ENCODE peak calls at places on chromosomes 3 and 15, in six cellular contexts. One of them, this sample, is unnamed.

GRCh38 chr15:25176616-25176923 is 221.8 kb downstream of the SNRPN start:
- DNase-seq in pancreas: peak
- DNase-seq in PC-3: no peak
- DNase-seq in HFF-Myc: no peak
- DNase-seq in GM12865: no peak
- DNase-seq in GM20000: no peak
- DNase-seq in this sample: no peak

GRCh38 chr3:159855599-159856495 is 132.8 kb upstream of the IL12A start:
- DNase-seq in pancreas: no peak
- DNase-seq in PC-3: peak
- DNase-seq in HFF-Myc: peak
- DNase-seq in GM12865: no peak
- DNase-seq in GM20000: no peak
- DNase-seq in this sample: no peak

GRCh38 chr3:177037241-177037640 is 160.0 kb downstream of the TBL1XR1 start:
- DNase-seq in pancreas: no peak
- DNase-seq in PC-3: no peak
- DNase-seq in HFF-Myc: no peak
- DNase-seq in GM12865: no peak
- DNase-seq in GM20000: no peak
- DNase-seq in this sample: peak

GRCh38 chr3:47036145-47036544 is 56.7 kb downstream of the NBEAL2 start:
- DNase-seq in pancreas: no peak
- DNase-seq in PC-3: no peak
- DNase-seq in HFF-Myc: no peak
- DNase-seq in GM12865: no peak
- DNase-seq in GM20000: no peak
- DNase-seq in this sample: no peak

GRCh38 chr3:94226058-94226457 is 163.2 kb downstream of the NSUN3 start:
- DNase-seq in pancreas: no peak
- DNase-seq in PC-3: peak
- DNase-seq in HFF-Myc: no peak
- DNase-seq in GM12865: no peak
- DNase-seq in GM20000: no peak
- DNase-seq in this sample: no peak

GRCh38 chr3:52845691-52846426 is 11.0 kb upstream of the MUSTN1 start:
- DNase-seq in pancreas: no peak
- DNase-seq in PC-3: no peak
- DNase-seq in HFF-Myc: no peak
- DNase-seq in GM12865: no peak
- DNase-seq in GM20000: no peak
- DNase-seq in this sample: no peak

GRCh38 chr15:60299452-60300047 is 98.2 kb downstream of the ANXA2 start:
- DNase-seq in pancreas: no peak
- DNase-seq in PC-3: peak
- DNase-seq in HFF-Myc: peak
- DNase-seq in GM12865: no peak
- DNase-seq in GM20000: no peak
- DNase-seq in this sample: no peak

GRCh38 chr3:56254261-56254660 is 214.0 kb downstream of the ERC2 start:
- DNase-seq in pancreas: no peak
- DNase-seq in PC-3: peak
- DNase-seq in HFF-Myc: no peak
- DNase-seq in GM12865: no peak
- DNase-seq in GM20000: no peak
- DNase-seq in this sample: no peak

GRCh38 chr3:42749753-42750231 is 23.3 kb downstream of the CCDC13 start:
- DNase-seq in pancreas: no peak
- DNase-seq in PC-3: peak
- DNase-seq in HFF-Myc: no peak
- DNase-seq in GM12865: peak
- DNase-seq in GM20000: peak
- DNase-seq in this sample: no peak

GRCh38 chr3:106328224-106328623 is 459.4 kb upstream of the CBLB start:
- DNase-seq in pancreas: no peak
- DNase-seq in PC-3: no peak
- DNase-seq in HFF-Myc: no peak
- DNase-seq in GM12865: no peak
- DNase-seq in GM20000: no peak
- DNase-seq in this sample: no peak

GRCh38 chr15:70770863-70771262 is 7.5 kb upstream of the UACA start:
- DNase-seq in pancreas: no peak
- DNase-seq in PC-3: peak
- DNase-seq in HFF-Myc: no peak
- DNase-seq in GM12865: no peak
- DNase-seq in GM20000: no peak
- DNase-seq in this sample: no peak

GRCh38 chr15:71117906-71118305 is 2.6 kb downstream of the THSD4 start:
- DNase-seq in pancreas: no peak
- DNase-seq in PC-3: no peak
- DNase-seq in HFF-Myc: no peak
- DNase-seq in GM12865: no peak
- DNase-seq in GM20000: no peak
- DNase-seq in this sample: no peak

GRCh38 chr3:126136428-126137220 is 43.8 kb downstream of the ALDH1L1 start:
- DNase-seq in pancreas: no peak
- DNase-seq in PC-3: no peak
- DNase-seq in HFF-Myc: no peak
- DNase-seq in GM12865: no peak
- DNase-seq in GM20000: no peak
- DNase-seq in this sample: no peak

GRCh38 chr15:72421484-72421883 is 23.4 kb downstream of the TMEM202 start:
- DNase-seq in pancreas: no peak
- DNase-seq in PC-3: no peak
- DNase-seq in HFF-Myc: no peak
- DNase-seq in GM12865: no peak
- DNase-seq in GM20000: no peak
- DNase-seq in this sample: no peak

GRCh38 chr15:62417444-62417843 is 252.4 kb upstream of the C2CD4B start:
- DNase-seq in pancreas: no peak
- DNase-seq in PC-3: no peak
- DNase-seq in HFF-Myc: no peak
- DNase-seq in GM12865: no peak
- DNase-seq in GM20000: no peak
- DNase-seq in this sample: no peak

DNA sequence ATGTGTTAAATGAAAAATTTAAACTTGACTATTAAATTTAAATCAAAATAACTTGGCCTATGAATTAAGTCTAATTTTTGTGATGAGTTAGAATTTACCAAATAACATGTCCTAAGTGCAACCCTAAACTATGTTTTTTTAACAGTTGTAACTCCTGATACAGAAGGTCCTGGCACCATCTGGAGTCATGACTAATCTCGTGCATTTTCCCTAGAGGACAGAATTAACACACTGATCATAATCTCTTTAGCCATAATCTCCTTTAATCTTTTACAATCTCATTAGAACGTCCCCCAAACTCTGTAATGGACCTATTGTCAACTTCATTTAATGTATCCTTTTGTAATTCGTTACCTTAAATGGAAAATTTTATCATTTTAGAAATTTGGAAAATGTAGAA is 100.6 kb downstream of the SUCNR1 start:
- DNase-seq in pancreas: no peak
- DNase-seq in PC-3: peak
- DNase-seq in HFF-Myc: no peak
- DNase-seq in GM12865: no peak
- DNase-seq in GM20000: no peak
- DNase-seq in this sample: no peak
- TF ChIP-seq CTCF in pancreas: no peak
- TF ChIP-seq CTCF in PC-3: no peak
- TF ChIP-seq CTCF in HFF-Myc: no peak
- TF ChIP-seq CTCF in GM12865: no peak
- TF ChIP-seq CTCF in GM20000: no peak
- TF ChIP-seq CTCF in this sample: no peak

DNA sequence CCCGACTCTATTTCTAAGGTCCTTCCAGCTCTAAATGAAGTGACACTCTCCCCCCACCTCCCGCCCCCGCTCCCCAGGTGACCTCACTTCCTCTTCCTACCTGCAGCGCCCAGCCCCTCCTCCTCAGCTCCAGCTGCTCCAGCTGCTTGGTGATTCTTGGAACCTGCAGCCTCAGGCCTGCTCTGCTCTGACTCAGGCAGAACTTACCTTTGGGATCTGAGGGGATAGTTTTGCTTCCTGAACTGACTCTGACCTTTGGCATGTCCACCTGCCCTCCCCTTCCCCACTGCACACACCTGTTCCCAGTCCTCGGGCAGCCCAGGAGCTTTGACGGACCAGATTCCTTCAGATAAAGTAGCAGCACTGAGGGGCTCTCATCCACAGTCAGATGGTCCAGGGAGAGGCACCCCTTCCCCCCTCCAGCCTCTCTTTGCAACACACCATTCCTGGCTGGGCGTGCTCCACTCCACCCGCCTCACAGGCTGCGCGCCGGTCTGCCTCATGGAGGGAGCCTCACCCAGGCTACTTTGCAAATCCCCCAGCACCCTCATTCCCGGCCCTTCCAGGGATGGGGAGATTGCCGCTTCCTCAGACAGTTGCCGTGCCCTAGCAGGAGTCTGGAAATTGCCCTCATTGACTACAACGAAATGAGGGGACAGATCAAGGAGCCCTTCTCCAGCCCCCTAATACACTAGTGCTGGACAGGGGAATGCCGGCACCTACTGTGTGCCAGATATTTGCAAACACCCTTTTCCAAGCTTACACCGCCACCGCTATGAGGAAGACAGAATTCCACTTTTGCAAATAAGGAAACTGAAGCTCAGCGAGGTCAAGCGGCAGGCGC is 695 bp upstream of the C15orf39 start:
- DNase-seq in pancreas: peak
- DNase-seq in PC-3: peak
- DNase-seq in HFF-Myc: no peak
- DNase-seq in GM12865: peak
- DNase-seq in GM20000: peak
- DNase-seq in this sample: no peak
- TF ChIP-seq CTCF in pancreas: no peak
- TF ChIP-seq CTCF in PC-3: no peak
- TF ChIP-seq CTCF in HFF-Myc: no peak
- TF ChIP-seq CTCF in GM12865: no peak
- TF ChIP-seq CTCF in GM20000: no peak
- TF ChIP-seq CTCF in this sample: no peak

GRCh38 chr3:6281662-6282061 is 579.3 kb upstream of the GRM7 start:
- DNase-seq in pancreas: no peak
- DNase-seq in PC-3: no peak
- DNase-seq in HFF-Myc: no peak
- DNase-seq in GM12865: peak
- DNase-seq in GM20000: no peak
- DNase-seq in this sample: no peak

GRCh38 chr3:6282920-6283319 is 578.0 kb upstream of the GRM7 start:
- DNase-seq in pancreas: no peak
- DNase-seq in PC-3: no peak
- DNase-seq in HFF-Myc: no peak
- DNase-seq in GM12865: no peak
- DNase-seq in GM20000: no peak
- DNase-seq in this sample: no peak

GRCh38 chr3:6287063-6287462 is 573.9 kb upstream of the GRM7 start:
- DNase-seq in pancreas: no peak
- DNase-seq in PC-3: no peak
- DNase-seq in HFF-Myc: no peak
- DNase-seq in GM12865: no peak
- DNase-seq in GM20000: no peak
- DNase-seq in this sample: no peak
- TF ChIP-seq CTCF in pancreas: no peak
- TF ChIP-seq CTCF in PC-3: no peak
- TF ChIP-seq CTCF in HFF-Myc: no peak
- TF ChIP-seq CTCF in GM12865: no peak
- TF ChIP-seq CTCF in GM20000: no peak
- TF ChIP-seq CTCF in this sample: no peak

GRCh38 chr3:134357914-134358811 is 16.1 kb downstream of the AMOTL2 start:
- DNase-seq in pancreas: no peak
- DNase-seq in PC-3: peak
- DNase-seq in HFF-Myc: peak
- DNase-seq in GM12865: peak
- DNase-seq in GM20000: peak
- DNase-seq in this sample: no peak
- TF ChIP-seq CTCF in pancreas: no peak
- TF ChIP-seq CTCF in PC-3: peak
- TF ChIP-seq CTCF in HFF-Myc: peak
- TF ChIP-seq CTCF in GM12865: peak
- TF ChIP-seq CTCF in GM20000: peak
- TF ChIP-seq CTCF in this sample: no peak

GRCh38 chr3:191431160-191431822 is 29.7 kb upstream of the PYDC2 start:
- DNase-seq in pancreas: no peak
- DNase-seq in PC-3: no peak
- DNase-seq in HFF-Myc: no peak
- DNase-seq in GM12865: no peak
- DNase-seq in GM20000: no peak
- DNase-seq in this sample: no peak

GRCh38 chr3:191428177-191428576 is 32.8 kb upstream of the PYDC2 start:
- DNase-seq in pancreas: no peak
- DNase-seq in PC-3: no peak
- DNase-seq in HFF-Myc: no peak
- DNase-seq in GM12865: no peak
- DNase-seq in GM20000: no peak
- DNase-seq in this sample: no peak

GRCh38 chr3:191432162-191432561 is 28.8 kb upstream of the PYDC2 start:
- DNase-seq in pancreas: no peak
- DNase-seq in PC-3: no peak
- DNase-seq in HFF-Myc: no peak
- DNase-seq in GM12865: no peak
- DNase-seq in GM20000: no peak
- DNase-seq in this sample: no peak

GRCh38 chr3:191434036-191434435 is 26.9 kb upstream of the PYDC2 start:
- DNase-seq in pancreas: no peak
- DNase-seq in PC-3: no peak
- DNase-seq in HFF-Myc: no peak
- DNase-seq in GM12865: no peak
- DNase-seq in GM20000: no peak
- DNase-seq in this sample: no peak

GRCh38 chr3:191430103-191430502 is 30.9 kb upstream of the PYDC2 start:
- DNase-seq in pancreas: no peak
- DNase-seq in PC-3: no peak
- DNase-seq in HFF-Myc: no peak
- DNase-seq in GM12865: no peak
- DNase-seq in GM20000: no peak
- DNase-seq in this sample: no peak
- TF ChIP-seq CTCF in pancreas: no peak
- TF ChIP-seq CTCF in PC-3: no peak
- TF ChIP-seq CTCF in HFF-Myc: no peak
- TF ChIP-seq CTCF in GM12865: no peak
- TF ChIP-seq CTCF in GM20000: no peak
- TF ChIP-seq CTCF in this sample: no peak

GRCh38 chr3:45560270-45561020 is 34.1 kb upstream of the LIMD1 start:
- DNase-seq in pancreas: no peak
- DNase-seq in PC-3: no peak
- DNase-seq in HFF-Myc: no peak
- DNase-seq in GM12865: no peak
- DNase-seq in GM20000: no peak
- DNase-seq in this sample: peak

GRCh38 chr3:45558431-45558830 is 36.1 kb upstream of the LIMD1 start:
- DNase-seq in pancreas: no peak
- DNase-seq in PC-3: no peak
- DNase-seq in HFF-Myc: no peak
- DNase-seq in GM12865: no peak
- DNase-seq in GM20000: no peak
- DNase-seq in this sample: no peak

GRCh38 chr3:45557471-45557870 is 37.1 kb upstream of the LIMD1 start:
- DNase-seq in pancreas: no peak
- DNase-seq in PC-3: no peak
- DNase-seq in HFF-Myc: no peak
- DNase-seq in GM12865: no peak
- DNase-seq in GM20000: no peak
- DNase-seq in this sample: no peak

GRCh38 chr3:45557886-45558285 is 36.7 kb upstream of the LIMD1 start:
- DNase-seq in pancreas: no peak
- DNase-seq in PC-3: no peak
- DNase-seq in HFF-Myc: no peak
- DNase-seq in GM12865: no peak
- DNase-seq in GM20000: no peak
- DNase-seq in this sample: no peak

GRCh38 chr3:45559560-45560118 is 34.9 kb upstream of the LIMD1 start:
- DNase-seq in pancreas: no peak
- DNase-seq in PC-3: no peak
- DNase-seq in HFF-Myc: no peak
- DNase-seq in GM12865: no peak
- DNase-seq in GM20000: no peak
- DNase-seq in this sample: no peak
- TF ChIP-seq CTCF in pancreas: no peak
- TF ChIP-seq CTCF in PC-3: no peak
- TF ChIP-seq CTCF in HFF-Myc: no peak
- TF ChIP-seq CTCF in GM12865: no peak
- TF ChIP-seq CTCF in GM20000: no peak
- TF ChIP-seq CTCF in this sample: no peak